ENCODE peak calls at places on chromosomes 3 and 15, in six cellular contexts. C is K562, J is WTC11, G is HepG2, T is GM23338, S is H1. Q is an unnamed sample.

GRCh38 chr15:39730552-39730951 is 52.1 kb downstream of the FSIP1 start:
- DNase-seq in C (no peak), J (no peak), G (peak), T (no peak), S (no peak), Q (no peak)

GRCh38 chr3:125145751-125146475 is 66.6 kb downstream of the SLC12A8 start:
- DNase-seq in C (no peak), J (no peak), G (no peak), T (no peak), S (no peak), Q (no peak)

GRCh38 chr3:134378384-134378783 is 4.1 kb upstream of the AMOTL2 start:
- DNase-seq in C (peak), J (peak), G (peak), T (peak), S (peak), Q (no peak)

GRCh38 chr3:160754855-160755747 is 930 bp upstream of the PPM1L start:
- DNase-seq in C (peak), J (peak), G (peak), T (peak), S (peak), Q (peak)

GRCh38 chr3:124999897-125000296 is 55.9 kb downstream of the HEG1 start:
- DNase-seq in C (no peak), J (no peak), G (no peak), T (no peak), S (no peak), Q (no peak)

GRCh38 chr3:43389388-43390254 is 103.3 kb downstream of the SNRK start:
- DNase-seq in C (peak), J (no peak), G (peak), T (no peak), S (no peak), Q (peak)

GRCh38 chr3:44861412-44862220 is at the start of gene TMEM42:
- DNase-seq in C (no peak), J (peak), G (peak), T (peak), S (peak), Q (peak)

GRCh38 chr15:77014137-77015081 is 19.5 kb downstream of the PSTPIP1 start:
- DNase-seq in C (no peak), J (no peak), G (no peak), T (no peak), S (no peak), Q (no peak)

GRCh38 chr3:187741403-187742350 is 3.6 kb downstream of the BCL6 start:
- DNase-seq in C (peak), J (peak), G (peak), T (peak), S (peak), Q (no peak)

GRCh38 chr3:150721285-150722130 is 17.8 kb upstream of the ERICH6 start:
- DNase-seq in C (peak), J (no peak), G (peak), T (peak), S (no peak), Q (no peak)

GRCh38 chr3:36649078-36649477 is 115.3 kb downstream of the DCLK3 start:
- DNase-seq in C (no peak), J (no peak), G (no peak), T (no peak), S (no peak), Q (no peak)

GRCh38 chr3:158094917-158095301 is 11.3 kb downstream of the SHOX2 start:
- DNase-seq in C (no peak), J (no peak), G (no peak), T (no peak), S (no peak), Q (no peak)

GRCh38 chr3:158091526-158091925 is 14.7 kb downstream of the SHOX2 start:
- DNase-seq in C (peak), J (no peak), G (peak), T (peak), S (no peak), Q (no peak)

GRCh38 chr3:158095302-158095997 is 10.8 kb downstream of the SHOX2 start:
- DNase-seq in C (no peak), J (peak), G (no peak), T (peak), S (peak), Q (no peak)

GRCh38 chr3:158094235-158094916 is 11.8 kb downstream of the SHOX2 start:
- DNase-seq in C (no peak), J (peak), G (no peak), T (peak), S (peak), Q (no peak)

GRCh38 chr3:158093526-158093925 is 12.7 kb downstream of the SHOX2 start:
- DNase-seq in C (no peak), J (no peak), G (no peak), T (no peak), S (no peak), Q (no peak)
- TF ChIP-seq CREB1 in C (no peak), J (no peak), G (no peak), T (no peak), S (no peak), Q (no peak)

GRCh38 chr15:25250906-25251622 is 187.8 kb downstream of the UBE3A start:
- DNase-seq in C (no peak), J (peak), G (no peak), T (no peak), S (no peak), Q (no peak)
- TF ChIP-seq CREB1 in C (no peak), J (no peak), G (no peak), T (no peak), S (no peak), Q (no peak)

DNA sequence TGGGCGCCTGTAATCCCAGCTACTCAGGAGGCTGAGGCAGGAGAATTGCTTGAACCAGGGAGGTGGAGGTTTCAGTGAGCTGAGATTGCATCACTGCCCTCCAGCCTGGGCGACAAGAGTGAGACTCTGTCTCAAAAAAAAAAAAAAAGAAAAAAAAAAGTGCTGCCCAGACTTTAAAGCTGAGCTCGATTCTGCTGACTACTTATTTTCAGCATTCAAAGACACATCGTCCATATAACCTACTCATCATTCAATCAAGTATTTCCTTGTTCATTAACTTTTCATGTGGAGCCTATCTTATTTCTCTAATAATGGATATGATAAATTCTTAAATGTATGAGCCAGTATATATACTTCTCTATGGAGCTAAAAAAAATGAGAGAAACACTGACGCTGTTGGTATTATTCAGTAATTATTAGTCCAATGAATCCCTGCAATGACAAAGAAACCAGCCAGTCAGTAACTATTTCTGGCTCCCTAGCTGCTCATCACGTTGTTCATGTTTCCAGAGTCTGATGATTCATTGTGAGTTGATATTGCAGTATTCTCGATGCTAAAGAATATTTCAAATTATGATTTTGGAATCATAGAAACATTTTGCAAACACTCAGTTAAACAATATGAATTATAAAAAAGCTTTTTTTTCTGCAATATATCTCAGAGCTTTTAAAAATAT is 111.9 kb downstream of the RAP2B start:
- DNase-seq in C (no peak), J (no peak), G (no peak), T (no peak), S (no peak), Q (no peak)
- TF ChIP-seq CREB1 in C (no peak), J (no peak), G (no peak), T (no peak), S (no peak), Q (no peak)

GRCh38 chr3:39779511-39780230 is 29.7 kb upstream of the MYRIP start:
- DNase-seq in C (no peak), J (no peak), G (no peak), T (no peak), S (no peak), Q (no peak)
- TF ChIP-seq CREB1 in C (no peak), J (no peak), G (no peak), T (no peak), S (no peak), Q (no peak)

GRCh38 chr3:50473768-50474167 is 29.7 kb downstream of the CACNA2D2 start:
- DNase-seq in C (no peak), J (no peak), G (no peak), T (no peak), S (no peak), Q (no peak)

GRCh38 chr3:50472958-50473357 is 30.5 kb downstream of the CACNA2D2 start:
- DNase-seq in C (no peak), J (no peak), G (no peak), T (no peak), S (no peak), Q (no peak)

GRCh38 chr3:50478051-50478450 is 25.4 kb downstream of the CACNA2D2 start:
- DNase-seq in C (no peak), J (no peak), G (no peak), T (no peak), S (no peak), Q (no peak)

GRCh38 chr3:50478671-50479070 is 24.8 kb downstream of the CACNA2D2 start:
- DNase-seq in C (no peak), J (no peak), G (no peak), T (no peak), S (no peak), Q (no peak)

GRCh38 chr3:50474717-50475116 is 28.7 kb downstream of the CACNA2D2 start:
- DNase-seq in C (no peak), J (no peak), G (no peak), T (no peak), S (no peak), Q (no peak)
- TF ChIP-seq CREB1 in C (no peak), J (no peak), G (no peak), T (no peak), S (no peak), Q (no peak)

DNA sequence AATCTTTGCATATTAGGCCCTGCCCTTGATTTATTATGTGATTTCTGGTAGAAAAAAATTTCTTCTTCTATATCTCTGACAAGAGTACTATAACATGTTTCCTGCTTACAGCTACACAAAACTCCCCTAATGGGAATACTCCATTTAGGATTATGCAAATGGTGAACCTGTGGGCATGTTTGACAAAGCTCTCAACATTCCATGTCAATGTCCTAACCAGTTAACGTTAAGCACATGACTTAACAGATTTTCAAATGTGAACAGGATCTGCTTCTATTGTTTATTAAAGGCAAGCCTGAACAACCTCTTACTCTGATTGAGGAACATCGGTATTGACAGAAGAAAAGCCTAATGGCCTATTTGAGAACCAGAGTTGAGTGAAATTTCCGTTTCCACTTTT is 300.1 kb upstream of the CBLB start:
- DNase-seq in C (no peak), J (no peak), G (no peak), T (no peak), S (no peak), Q (no peak)
- TF ChIP-seq CREB1 in C (no peak), J (no peak), G (no peak), T (no peak), S (no peak), Q (no peak)

DNA sequence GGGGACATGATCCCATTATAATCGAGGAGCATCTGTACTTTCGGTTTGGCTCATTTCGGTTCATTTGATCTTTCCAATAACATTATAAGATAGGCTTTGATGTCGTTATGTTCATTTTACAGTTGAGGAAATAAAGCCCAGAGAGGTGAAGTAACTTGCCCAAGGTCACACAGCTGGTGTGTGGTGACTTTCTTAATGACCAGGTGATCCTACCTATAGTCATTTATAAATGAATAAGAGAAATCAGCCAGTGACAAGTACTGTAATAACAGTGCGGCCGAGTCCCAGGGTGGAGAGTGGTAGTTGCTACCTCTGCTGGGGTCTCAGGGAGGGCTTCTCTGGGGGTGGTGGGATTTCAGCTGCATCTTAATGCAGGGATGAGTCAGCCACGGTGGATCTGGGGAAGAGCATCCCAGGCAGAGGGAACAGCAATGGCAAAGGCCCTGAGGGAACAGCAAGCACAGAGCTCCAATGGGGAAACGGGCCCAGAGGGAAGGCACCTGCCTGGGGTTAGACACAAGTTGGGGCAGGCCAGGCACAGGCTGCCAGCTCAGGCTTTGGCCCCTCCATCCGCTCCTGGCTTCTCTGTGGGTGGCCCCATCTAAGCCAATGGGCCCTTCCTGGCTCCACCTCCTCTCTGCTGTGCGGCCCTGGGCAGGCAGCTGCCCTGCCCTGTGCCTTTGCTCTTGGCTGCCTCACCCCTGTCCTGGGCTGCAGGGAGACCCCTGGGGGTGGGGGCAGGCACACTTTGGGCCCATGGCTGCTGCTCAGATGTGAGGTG is 1.1 kb upstream of the FBLN2 start:
- DNase-seq in C (no peak), J (peak), G (no peak), T (peak), S (no peak), Q (no peak)
- TF ChIP-seq CREB1 in C (no peak), J (no peak), G (no peak), T (no peak), S (no peak), Q (no peak)

GRCh38 chr3:113223831-113224240 is 12.5 kb downstream of the BOC start:
- DNase-seq in C (no peak), J (no peak), G (no peak), T (no peak), S (no peak), Q (no peak)
- TF ChIP-seq CREB1 in C (no peak), J (no peak), G (no peak), T (no peak), S (no peak), Q (no peak)

DNA sequence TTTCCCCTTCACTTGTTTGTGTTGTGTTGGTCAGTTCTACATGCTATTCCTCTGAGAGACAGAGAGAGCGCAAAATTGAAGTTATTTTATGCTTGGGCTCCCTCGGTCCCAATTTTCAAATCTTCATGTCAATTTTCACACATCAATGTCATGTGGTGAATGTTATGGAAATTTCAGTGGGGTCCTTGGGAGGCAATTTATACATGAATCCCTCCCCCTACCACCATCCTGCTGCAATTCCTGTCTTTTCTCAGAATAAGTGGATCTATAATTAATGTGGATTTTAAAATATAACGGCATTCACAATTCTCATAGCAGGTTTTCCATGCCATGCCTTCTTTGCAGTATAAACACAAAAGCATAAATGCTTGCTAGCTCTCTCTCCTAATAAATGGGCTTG is 499.9 kb downstream of the MCTP2 start:
- DNase-seq in C (no peak), J (no peak), G (no peak), T (no peak), S (no peak), Q (no peak)
- TF ChIP-seq CREB1 in C (no peak), J (no peak), G (no peak), T (no peak), S (no peak), Q (no peak)

DNA sequence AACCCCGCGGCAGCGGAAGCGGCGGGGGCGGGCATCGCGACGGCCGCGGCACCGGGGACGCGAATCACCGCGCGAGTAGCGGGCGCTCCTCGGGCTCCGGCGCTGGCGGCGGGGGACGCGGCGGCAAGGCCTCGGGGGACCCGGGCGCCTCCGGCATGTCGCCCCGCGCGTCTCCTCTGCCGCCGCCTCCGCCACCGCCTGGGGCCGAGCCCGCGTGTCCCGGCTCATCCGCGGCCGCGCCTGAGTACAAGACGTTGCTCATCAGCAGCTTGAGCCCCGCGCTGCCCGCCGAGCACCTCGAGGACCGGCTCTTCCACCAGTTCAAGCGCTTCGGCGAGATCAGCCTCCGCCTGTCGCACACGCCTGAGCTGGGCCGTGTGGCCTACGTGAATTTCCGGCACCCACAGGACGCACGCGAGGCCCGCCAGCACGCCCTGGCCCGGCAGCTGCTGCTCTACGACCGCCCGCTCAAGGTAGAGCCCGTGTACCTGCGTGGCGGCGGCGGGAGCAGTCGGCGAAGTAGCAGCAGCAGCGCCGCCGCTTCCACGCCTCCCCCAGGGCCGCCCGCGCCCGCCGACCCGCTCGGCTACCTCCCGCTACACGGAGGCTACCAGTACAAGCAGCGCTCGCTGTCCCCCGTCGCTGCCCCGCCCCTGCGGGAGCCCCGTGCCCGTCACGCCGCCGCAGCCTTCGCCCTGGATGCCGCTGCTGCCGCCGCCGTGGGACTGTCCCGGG is 648 bp downstream of the RBM15B start:
- DNase-seq in C (peak), J (peak), G (no peak), T (peak), S (peak), Q (no peak)
- TF ChIP-seq CREB1 in C (no peak), J (no peak), G (no peak), T (no peak), S (no peak), Q (peak)

Q was measured in GM12878.